ENCODE peak calls at places on chromosomes 3 and 15, in ten cellular contexts. One of them, this sample, is unnamed.

GRCh38 chr3:189839576-189839975 is 208.4 kb downstream of the TP63 start:
- DNase-seq in psoas muscle: peak; percentile 74
- DNase-seq in endothelial cell of umbilical vein: no peak
- DNase-seq in GM12865: no peak
- DNase-seq in brain microvascular endothelial cell: peak; percentile 83
- DNase-seq in neuronal stem cell: no peak
- DNase-seq in pancreas: no peak
- DNase-seq in heart left ventricle: no peak
- DNase-seq in heart right ventricle: no peak
- DNase-seq in cardiac fibroblast: peak; percentile 70
- DNase-seq in this sample: no peak

GRCh38 chr15:80480171-80480811 is 76.1 kb downstream of the ARNT2 start:
- DNase-seq in heart right ventricle: no peak
- DNase-seq in neuronal stem cell: no peak
- DNase-seq in psoas muscle: no peak
- DNase-seq in brain microvascular endothelial cell: peak; percentile 47
- DNase-seq in GM12865: no peak
- DNase-seq in pancreas: no peak
- DNase-seq in endothelial cell of umbilical vein: no peak
- DNase-seq in cardiac fibroblast: peak; percentile 89
- DNase-seq in heart left ventricle: no peak
- DNase-seq in this sample: no peak

GRCh38 chr3:121748638-121749275 is 784 bp downstream of the GOLGB1 start:
- DNase-seq in cardiac fibroblast: peak; percentile 26
- DNase-seq in brain microvascular endothelial cell: peak; percentile 6
- DNase-seq in heart left ventricle: no peak
- DNase-seq in psoas muscle: no peak
- DNase-seq in pancreas: peak; percentile 83
- DNase-seq in neuronal stem cell: no peak
- DNase-seq in GM12865: peak; percentile 76
- DNase-seq in heart right ventricle: no peak
- DNase-seq in endothelial cell of umbilical vein: no peak
- DNase-seq in this sample: no peak

GRCh38 chr15:101431301-101431700 is 58.2 kb downstream of the PCSK6 start:
- DNase-seq in heart right ventricle: no peak
- DNase-seq in neuronal stem cell: no peak
- DNase-seq in psoas muscle: no peak
- DNase-seq in brain microvascular endothelial cell: no peak
- DNase-seq in endothelial cell of umbilical vein: no peak
- DNase-seq in heart left ventricle: no peak
- DNase-seq in cardiac fibroblast: no peak
- DNase-seq in GM12865: no peak
- DNase-seq in pancreas: no peak
- DNase-seq in this sample: no peak

GRCh38 chr3:100637197-100637631 is 27.8 kb downstream of the ADGRG7 start:
- DNase-seq in GM12865: no peak
- DNase-seq in heart right ventricle: no peak
- DNase-seq in neuronal stem cell: no peak
- DNase-seq in heart left ventricle: no peak
- DNase-seq in pancreas: no peak
- DNase-seq in endothelial cell of umbilical vein: no peak
- DNase-seq in cardiac fibroblast: no peak
- DNase-seq in psoas muscle: no peak
- DNase-seq in brain microvascular endothelial cell: peak; percentile 52
- DNase-seq in this sample: no peak

GRCh38 chr3:129441782-129442181 is 1.8 kb downstream of the IFT122 start:
- DNase-seq in neuronal stem cell: no peak
- DNase-seq in endothelial cell of umbilical vein: peak; percentile 90
- DNase-seq in pancreas: no peak
- DNase-seq in brain microvascular endothelial cell: no peak
- DNase-seq in GM12865: no peak
- DNase-seq in heart left ventricle: peak; percentile 44
- DNase-seq in heart right ventricle: no peak
- DNase-seq in cardiac fibroblast: peak; percentile 91
- DNase-seq in psoas muscle: no peak
- DNase-seq in this sample: no peak

GRCh38 chr3:117692416-117692995 is 982.9 kb downstream of the TUSC7 start:
- DNase-seq in brain microvascular endothelial cell: peak; percentile 28
- DNase-seq in cardiac fibroblast: peak; percentile 9
- DNase-seq in psoas muscle: no peak
- DNase-seq in heart right ventricle: no peak
- DNase-seq in pancreas: no peak
- DNase-seq in GM12865: no peak
- DNase-seq in neuronal stem cell: no peak
- DNase-seq in heart left ventricle: no peak
- DNase-seq in endothelial cell of umbilical vein: peak; percentile 77
- DNase-seq in this sample: no peak

GRCh38 chr3:54198556-54198955 is 76.2 kb downstream of the CACNA2D3 start:
- DNase-seq in pancreas: no peak
- DNase-seq in GM12865: no peak
- DNase-seq in endothelial cell of umbilical vein: no peak
- DNase-seq in neuronal stem cell: no peak
- DNase-seq in psoas muscle: no peak
- DNase-seq in heart right ventricle: no peak
- DNase-seq in heart left ventricle: no peak
- DNase-seq in cardiac fibroblast: no peak
- DNase-seq in brain microvascular endothelial cell: no peak
- DNase-seq in this sample: no peak

DNA sequence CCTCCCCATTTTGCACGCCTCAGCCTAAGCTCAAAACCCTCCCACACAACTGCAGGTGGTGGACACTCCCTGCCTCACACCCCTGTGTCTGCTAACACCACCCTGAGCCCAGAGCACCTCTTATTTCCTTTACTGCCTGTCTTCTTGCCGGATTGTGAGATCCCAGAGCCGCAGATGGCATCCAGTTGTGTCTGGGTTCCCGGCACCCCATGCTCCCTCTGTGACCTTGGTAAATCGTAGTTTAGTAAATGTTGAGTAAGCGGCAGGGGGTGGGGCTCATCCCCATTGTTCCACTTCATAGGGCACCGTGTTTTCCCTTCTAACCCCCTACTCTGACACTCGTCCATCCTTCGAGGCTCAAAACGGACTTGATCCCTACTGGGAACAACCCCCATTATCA is 14.9 kb downstream of the SPINT1 start:
- DNase-seq in endothelial cell of umbilical vein: no peak
- DNase-seq in GM12865: no peak
- DNase-seq in heart left ventricle: no peak
- DNase-seq in psoas muscle: no peak
- DNase-seq in neuronal stem cell: no peak
- DNase-seq in cardiac fibroblast: no peak
- DNase-seq in pancreas: peak; percentile 57
- DNase-seq in heart right ventricle: no peak
- DNase-seq in brain microvascular endothelial cell: no peak
- DNase-seq in this sample: no peak
- H3K4me3 ChIP-seq in endothelial cell of umbilical vein: no peak overlapping the region
- H3K4me3 ChIP-seq in GM12865: no peak overlapping the region
- H3K4me3 ChIP-seq in heart left ventricle: no peak overlapping the region
- H3K4me3 ChIP-seq in psoas muscle: no peak overlapping the region
- H3K4me3 ChIP-seq in neuronal stem cell: peak overlapping the region; percentile 0
- H3K4me3 ChIP-seq in cardiac fibroblast: no peak overlapping the region
- H3K4me3 ChIP-seq in pancreas: no peak overlapping the region
- H3K4me3 ChIP-seq in heart right ventricle: no peak overlapping the region
- H3K4me3 ChIP-seq in brain microvascular endothelial cell: no peak overlapping the region
- H3K4me3 ChIP-seq in this sample: no peak overlapping the region

GRCh38 chr3:119148493-119149180 is 2.7 kb downstream of the TEX55 start:
- DNase-seq in pancreas: no peak
- DNase-seq in brain microvascular endothelial cell: peak; percentile 63
- DNase-seq in heart left ventricle: no peak
- DNase-seq in psoas muscle: no peak
- DNase-seq in endothelial cell of umbilical vein: no peak
- DNase-seq in heart right ventricle: no peak
- DNase-seq in neuronal stem cell: no peak
- DNase-seq in GM12865: no peak
- DNase-seq in cardiac fibroblast: peak; percentile 10
- DNase-seq in this sample: no peak

GRCh38 chr3:119145500-119146167 is at the start of gene TEX55:
- DNase-seq in brain microvascular endothelial cell: peak; percentile 32
- DNase-seq in heart right ventricle: peak; percentile 39
- DNase-seq in GM12865: peak; percentile 46
- DNase-seq in pancreas: no peak
- DNase-seq in endothelial cell of umbilical vein: peak; percentile 30
- DNase-seq in cardiac fibroblast: peak; percentile 74
- DNase-seq in neuronal stem cell: no peak
- DNase-seq in psoas muscle: no peak
- DNase-seq in heart left ventricle: peak; percentile 22
- DNase-seq in this sample: no peak

GRCh38 chr3:119147494-119147893 is 1.5 kb downstream of the TEX55 start:
- DNase-seq in heart left ventricle: no peak
- DNase-seq in neuronal stem cell: no peak
- DNase-seq in cardiac fibroblast: no peak
- DNase-seq in psoas muscle: no peak
- DNase-seq in brain microvascular endothelial cell: no peak
- DNase-seq in endothelial cell of umbilical vein: no peak
- DNase-seq in GM12865: no peak
- DNase-seq in heart right ventricle: no peak
- DNase-seq in pancreas: no peak
- DNase-seq in this sample: no peak

GRCh38 chr3:119146578-119147375 is 812 bp downstream of the TEX55 start:
- DNase-seq in heart right ventricle: no peak
- DNase-seq in neuronal stem cell: no peak
- DNase-seq in heart left ventricle: no peak
- DNase-seq in endothelial cell of umbilical vein: no peak
- DNase-seq in cardiac fibroblast: no peak
- DNase-seq in GM12865: no peak
- DNase-seq in psoas muscle: no peak
- DNase-seq in brain microvascular endothelial cell: no peak
- DNase-seq in pancreas: no peak
- DNase-seq in this sample: no peak

DNA sequence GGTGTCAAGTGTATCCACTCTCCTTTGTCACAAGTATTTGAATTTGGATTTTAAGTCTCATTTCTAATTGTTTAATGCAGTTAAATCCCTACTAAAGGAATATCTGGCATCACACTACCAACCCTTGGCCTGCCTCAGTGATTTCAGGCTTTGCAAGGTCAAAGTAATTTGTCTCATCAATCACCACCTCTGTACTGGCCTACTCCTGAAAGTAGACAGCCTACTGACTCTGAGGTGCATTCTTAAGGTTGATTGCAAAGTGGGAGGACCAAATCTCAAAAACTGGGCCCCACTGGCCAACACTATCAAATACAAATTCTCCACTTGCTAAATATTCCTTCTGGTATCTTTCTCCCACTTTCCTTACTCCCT is 851 bp upstream of the TEX55 start:
- DNase-seq in GM12865: no peak
- DNase-seq in pancreas: no peak
- DNase-seq in heart left ventricle: no peak
- DNase-seq in brain microvascular endothelial cell: no peak
- DNase-seq in neuronal stem cell: no peak
- DNase-seq in cardiac fibroblast: no peak
- DNase-seq in psoas muscle: no peak
- DNase-seq in heart right ventricle: no peak
- DNase-seq in endothelial cell of umbilical vein: no peak
- DNase-seq in this sample: no peak
- H3K4me3 ChIP-seq in GM12865: no peak overlapping the region
- H3K4me3 ChIP-seq in pancreas: no peak overlapping the region
- H3K4me3 ChIP-seq in heart left ventricle: no peak overlapping the region
- H3K4me3 ChIP-seq in brain microvascular endothelial cell: no peak overlapping the region
- H3K4me3 ChIP-seq in neuronal stem cell: no peak overlapping the region
- H3K4me3 ChIP-seq in cardiac fibroblast: no peak overlapping the region
- H3K4me3 ChIP-seq in psoas muscle: no peak overlapping the region
- H3K4me3 ChIP-seq in heart right ventricle: no peak overlapping the region
- H3K4me3 ChIP-seq in endothelial cell of umbilical vein: no peak overlapping the region
- H3K4me3 ChIP-seq in this sample: no peak overlapping the region

DNA sequence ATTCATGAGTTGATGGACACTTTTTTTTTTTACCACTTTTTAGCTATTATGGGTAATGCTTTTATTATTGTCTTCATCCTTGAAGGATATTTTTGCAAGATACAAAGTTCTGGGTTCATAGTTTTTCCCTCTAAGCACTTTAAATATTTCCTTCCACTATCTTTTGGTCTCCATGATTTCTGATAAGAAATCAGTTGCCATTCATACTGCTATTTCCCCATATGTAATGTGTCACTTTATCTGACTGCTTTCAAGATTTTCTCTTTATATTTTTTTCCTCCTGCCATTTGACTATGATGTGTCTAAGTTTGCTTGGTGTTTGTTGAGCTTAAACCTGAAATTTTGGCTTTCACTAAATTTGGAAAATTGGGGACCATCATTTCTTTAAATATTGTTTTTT is 19.3 kb downstream of the NRG4 start:
- DNase-seq in neuronal stem cell: no peak
- DNase-seq in GM12865: no peak
- DNase-seq in psoas muscle: no peak
- DNase-seq in endothelial cell of umbilical vein: no peak
- DNase-seq in heart left ventricle: no peak
- DNase-seq in heart right ventricle: no peak
- DNase-seq in pancreas: no peak
- DNase-seq in brain microvascular endothelial cell: no peak
- DNase-seq in cardiac fibroblast: no peak
- DNase-seq in this sample: no peak
- H3K4me3 ChIP-seq in neuronal stem cell: no peak overlapping the region
- H3K4me3 ChIP-seq in GM12865: no peak overlapping the region
- H3K4me3 ChIP-seq in psoas muscle: no peak overlapping the region
- H3K4me3 ChIP-seq in endothelial cell of umbilical vein: no peak overlapping the region
- H3K4me3 ChIP-seq in heart left ventricle: no peak overlapping the region
- H3K4me3 ChIP-seq in heart right ventricle: no peak overlapping the region
- H3K4me3 ChIP-seq in pancreas: no peak overlapping the region
- H3K4me3 ChIP-seq in brain microvascular endothelial cell: no peak overlapping the region
- H3K4me3 ChIP-seq in cardiac fibroblast: no peak overlapping the region
- H3K4me3 ChIP-seq in this sample: no peak overlapping the region

GRCh38 chr3:10706156-10707088 is 109.6 kb upstream of the SLC6A11 start:
- DNase-seq in GM12865: no peak
- DNase-seq in cardiac fibroblast: no peak
- DNase-seq in pancreas: no peak
- DNase-seq in heart left ventricle: no peak
- DNase-seq in psoas muscle: no peak
- DNase-seq in neuronal stem cell: no peak
- DNase-seq in endothelial cell of umbilical vein: no peak
- DNase-seq in heart right ventricle: no peak
- DNase-seq in brain microvascular endothelial cell: no peak
- DNase-seq in this sample: no peak

GRCh38 chr3:10700821-10701220 is 115.2 kb upstream of the SLC6A11 start:
- DNase-seq in endothelial cell of umbilical vein: no peak
- DNase-seq in cardiac fibroblast: no peak
- DNase-seq in neuronal stem cell: no peak
- DNase-seq in pancreas: no peak
- DNase-seq in brain microvascular endothelial cell: no peak
- DNase-seq in heart left ventricle: no peak
- DNase-seq in GM12865: no peak
- DNase-seq in heart right ventricle: no peak
- DNase-seq in psoas muscle: no peak
- DNase-seq in this sample: no peak

GRCh38 chr3:10703875-10704274 is 112.2 kb upstream of the SLC6A11 start:
- DNase-seq in endothelial cell of umbilical vein: no peak
- DNase-seq in heart left ventricle: no peak
- DNase-seq in cardiac fibroblast: peak; percentile 17
- DNase-seq in psoas muscle: no peak
- DNase-seq in pancreas: no peak
- DNase-seq in brain microvascular endothelial cell: peak; percentile 39
- DNase-seq in heart right ventricle: no peak
- DNase-seq in neuronal stem cell: peak; percentile 39
- DNase-seq in GM12865: peak; percentile 4
- DNase-seq in this sample: no peak

GRCh38 chr3:10707089-10707983 is 108.7 kb upstream of the SLC6A11 start:
- DNase-seq in heart right ventricle: no peak
- DNase-seq in pancreas: no peak
- DNase-seq in heart left ventricle: no peak
- DNase-seq in cardiac fibroblast: no peak
- DNase-seq in neuronal stem cell: peak; percentile 30
- DNase-seq in GM12865: no peak
- DNase-seq in brain microvascular endothelial cell: no peak
- DNase-seq in psoas muscle: no peak
- DNase-seq in endothelial cell of umbilical vein: no peak
- DNase-seq in this sample: no peak

GRCh38 chr3:10702961-10703740 is 112.9 kb upstream of the SLC6A11 start:
- DNase-seq in GM12865: no peak
- DNase-seq in heart left ventricle: no peak
- DNase-seq in pancreas: no peak
- DNase-seq in heart right ventricle: no peak
- DNase-seq in psoas muscle: no peak
- DNase-seq in endothelial cell of umbilical vein: peak; percentile 15
- DNase-seq in neuronal stem cell: peak; percentile 73
- DNase-seq in brain microvascular endothelial cell: no peak
- DNase-seq in cardiac fibroblast: no peak
- DNase-seq in this sample: no peak
- H3K4me3 ChIP-seq in GM12865: no peak overlapping the region
- H3K4me3 ChIP-seq in heart left ventricle: no peak overlapping the region
- H3K4me3 ChIP-seq in pancreas: no peak overlapping the region
- H3K4me3 ChIP-seq in heart right ventricle: no peak overlapping the region
- H3K4me3 ChIP-seq in psoas muscle: no peak overlapping the region
- H3K4me3 ChIP-seq in endothelial cell of umbilical vein: no peak overlapping the region
- H3K4me3 ChIP-seq in neuronal stem cell: peak overlapping the region; percentile 67
- H3K4me3 ChIP-seq in brain microvascular endothelial cell: no peak overlapping the region
- H3K4me3 ChIP-seq in cardiac fibroblast: no peak overlapping the region
- H3K4me3 ChIP-seq in this sample: no peak overlapping the region